ENCODE peak calls at places on chromosomes 1 and 21, in eight cellular contexts. One of them, this sample, is unnamed.

GRCh38 chr1:113191579-113192076 is 118.6 kb downstream of the LRIG2 start:
- DNase-seq in osteocyte: no peak
- DNase-seq in K562: no peak
- DNase-seq in coronary artery: no peak
- DNase-seq in CD8-positive, alpha-beta T cell: no peak
- DNase-seq in A549: no peak
- DNase-seq in nephron progenitor cell: no peak
- DNase-seq in right lobe of liver: no peak
- DNase-seq in this sample: no peak

GRCh38 chr1:61254629-61255323 is 172.4 kb downstream of the NFIA start:
- DNase-seq in A549: no peak
- DNase-seq in CD8-positive, alpha-beta T cell: no peak
- DNase-seq in nephron progenitor cell: no peak
- DNase-seq in coronary artery: no peak
- DNase-seq in osteocyte: no peak
- DNase-seq in right lobe of liver: no peak
- DNase-seq in K562: no peak
- DNase-seq in this sample: no peak

GRCh38 chr1:205458777-205459566 is 3.1 kb upstream of the BLACAT1 start:
- DNase-seq in right lobe of liver: no peak
- DNase-seq in K562: peak
- DNase-seq in CD8-positive, alpha-beta T cell: peak
- DNase-seq in coronary artery: no peak
- DNase-seq in A549: no peak
- DNase-seq in osteocyte: no peak
- DNase-seq in nephron progenitor cell: peak
- DNase-seq in this sample: no peak

GRCh38 chr21:44958471-44959191 is 18.8 kb downstream of the SLX9 start:
- DNase-seq in A549: no peak
- DNase-seq in coronary artery: peak
- DNase-seq in right lobe of liver: peak
- DNase-seq in osteocyte: peak
- DNase-seq in CD8-positive, alpha-beta T cell: no peak
- DNase-seq in K562: no peak
- DNase-seq in nephron progenitor cell: peak
- DNase-seq in this sample: peak

GRCh38 chr1:41765109-41765655 is 153.5 kb downstream of the HIVEP3 start:
- DNase-seq in CD8-positive, alpha-beta T cell: no peak
- DNase-seq in A549: no peak
- DNase-seq in coronary artery: no peak
- DNase-seq in osteocyte: no peak
- DNase-seq in nephron progenitor cell: no peak
- DNase-seq in right lobe of liver: no peak
- DNase-seq in K562: no peak
- DNase-seq in this sample: no peak

GRCh38 chr1:69611316-69611715 is 43.6 kb downstream of the LRRC7 start:
- DNase-seq in K562: no peak
- DNase-seq in A549: no peak
- DNase-seq in CD8-positive, alpha-beta T cell: no peak
- DNase-seq in coronary artery: no peak
- DNase-seq in nephron progenitor cell: no peak
- DNase-seq in right lobe of liver: no peak
- DNase-seq in osteocyte: no peak
- DNase-seq in this sample: no peak

GRCh38 chr1:116950497-116951174 is 40.9 kb downstream of the PTGFRN start:
- DNase-seq in right lobe of liver: no peak
- DNase-seq in K562: no peak
- DNase-seq in CD8-positive, alpha-beta T cell: no peak
- DNase-seq in osteocyte: no peak
- DNase-seq in coronary artery: no peak
- DNase-seq in A549: no peak
- DNase-seq in nephron progenitor cell: no peak
- DNase-seq in this sample: no peak

GRCh38 chr1:1554926-1555915 is 14.8 kb upstream of the TMEM240 start:
- DNase-seq in nephron progenitor cell: peak
- DNase-seq in coronary artery: no peak
- DNase-seq in CD8-positive, alpha-beta T cell: no peak
- DNase-seq in A549: no peak
- DNase-seq in osteocyte: no peak
- DNase-seq in right lobe of liver: no peak
- DNase-seq in K562: peak
- DNase-seq in this sample: no peak

GRCh38 chr1:33009561-33009960 is 27.1 kb downstream of the AK2 start:
- DNase-seq in coronary artery: no peak
- DNase-seq in right lobe of liver: no peak
- DNase-seq in A549: no peak
- DNase-seq in nephron progenitor cell: no peak
- DNase-seq in K562: peak
- DNase-seq in CD8-positive, alpha-beta T cell: no peak
- DNase-seq in osteocyte: no peak
- DNase-seq in this sample: no peak

GRCh38 chr1:215475719-215476525 is 91.2 kb upstream of the KCTD3 start:
- DNase-seq in K562: no peak
- DNase-seq in right lobe of liver: no peak
- DNase-seq in A549: no peak
- DNase-seq in coronary artery: no peak
- DNase-seq in CD8-positive, alpha-beta T cell: no peak
- DNase-seq in osteocyte: no peak
- DNase-seq in nephron progenitor cell: no peak
- DNase-seq in this sample: peak

GRCh38 chr1:15039017-15039648 is 114.4 kb upstream of the TMEM51 start:
- DNase-seq in K562: no peak
- DNase-seq in right lobe of liver: no peak
- DNase-seq in A549: no peak
- DNase-seq in osteocyte: no peak
- DNase-seq in CD8-positive, alpha-beta T cell: no peak
- DNase-seq in coronary artery: no peak
- DNase-seq in nephron progenitor cell: no peak
- DNase-seq in this sample: no peak

GRCh38 chr1:15036101-15036500 is 117.4 kb upstream of the TMEM51 start:
- DNase-seq in osteocyte: no peak
- DNase-seq in coronary artery: no peak
- DNase-seq in right lobe of liver: no peak
- DNase-seq in K562: no peak
- DNase-seq in CD8-positive, alpha-beta T cell: no peak
- DNase-seq in A549: no peak
- DNase-seq in nephron progenitor cell: no peak
- DNase-seq in this sample: no peak

GRCh38 chr1:15039901-15040300 is 113.6 kb upstream of the TMEM51 start:
- DNase-seq in K562: no peak
- DNase-seq in right lobe of liver: no peak
- DNase-seq in CD8-positive, alpha-beta T cell: no peak
- DNase-seq in coronary artery: no peak
- DNase-seq in A549: no peak
- DNase-seq in nephron progenitor cell: no peak
- DNase-seq in osteocyte: no peak
- DNase-seq in this sample: no peak

GRCh38 chr1:15035236-15035635 is 118.3 kb upstream of the TMEM51 start:
- DNase-seq in CD8-positive, alpha-beta T cell: no peak
- DNase-seq in coronary artery: no peak
- DNase-seq in nephron progenitor cell: no peak
- DNase-seq in osteocyte: no peak
- DNase-seq in right lobe of liver: no peak
- DNase-seq in A549: no peak
- DNase-seq in K562: no peak
- DNase-seq in this sample: no peak

DNA sequence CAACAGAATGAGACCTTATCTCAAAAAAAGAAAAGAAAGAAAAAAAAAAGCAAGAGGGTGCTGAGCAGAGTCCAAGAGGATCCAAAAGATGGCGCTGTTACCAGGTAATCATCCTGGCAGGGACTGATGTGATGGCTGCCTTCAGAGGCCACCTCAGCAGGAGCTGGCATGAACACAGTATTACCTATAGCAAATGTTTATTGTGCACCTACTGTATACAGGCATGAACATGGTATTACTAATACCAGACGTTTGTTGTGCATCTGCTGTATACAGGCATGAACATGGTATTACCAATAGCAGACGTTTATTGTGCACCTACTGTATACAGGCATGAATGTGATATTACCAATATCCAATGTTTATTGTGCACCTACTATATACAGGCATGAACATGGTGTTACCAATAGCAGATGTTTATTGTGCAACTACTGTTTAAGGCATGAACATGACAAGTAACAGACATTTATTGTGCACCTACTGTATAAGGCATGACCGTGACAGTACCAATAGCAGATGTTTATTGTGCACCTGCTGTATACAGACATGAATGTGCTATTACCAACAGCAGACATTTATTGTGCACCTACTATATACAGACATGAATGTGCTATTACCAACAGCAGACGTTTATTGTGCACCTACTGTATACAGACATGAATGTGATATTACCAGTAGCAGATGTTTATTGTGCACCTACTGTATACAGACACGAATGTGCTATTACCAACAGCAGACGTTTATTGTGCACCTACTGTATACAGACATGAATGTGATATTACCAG is 115.1 kb upstream of the TMEM51 start:
- DNase-seq in coronary artery: no peak
- DNase-seq in osteocyte: no peak
- DNase-seq in A549: no peak
- DNase-seq in right lobe of liver: no peak
- DNase-seq in nephron progenitor cell: no peak
- DNase-seq in CD8-positive, alpha-beta T cell: no peak
- DNase-seq in K562: peak
- DNase-seq in this sample: no peak
- TF ChIP-seq CTCF in coronary artery: no peak
- TF ChIP-seq CTCF in osteocyte: peak
- TF ChIP-seq CTCF in A549: peak
- TF ChIP-seq CTCF in right lobe of liver: no peak
- TF ChIP-seq CTCF in nephron progenitor cell: peak
- TF ChIP-seq CTCF in CD8-positive, alpha-beta T cell: no peak
- TF ChIP-seq CTCF in K562: peak
- TF ChIP-seq CTCF in this sample: peak

DNA sequence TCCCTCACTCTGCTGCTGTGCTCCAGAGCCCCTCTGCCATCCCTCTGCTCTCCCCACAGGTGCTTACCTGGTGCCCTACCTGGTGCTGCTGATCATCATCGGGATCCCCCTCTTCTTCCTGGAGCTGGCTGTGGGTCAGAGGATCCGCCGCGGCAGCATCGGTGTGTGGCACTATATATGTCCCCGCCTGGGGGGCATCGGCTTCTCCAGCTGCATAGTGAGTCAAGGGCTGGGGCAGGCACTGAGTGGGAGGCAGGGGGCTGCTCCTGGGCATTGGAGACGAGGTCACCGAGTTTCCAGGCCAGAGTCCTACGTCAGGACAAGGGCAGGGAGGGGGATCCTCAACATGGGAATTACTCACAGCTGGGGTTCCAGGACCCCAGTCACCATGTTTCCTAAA is 21.7 kb downstream of the SLC6A17 start:
- DNase-seq in coronary artery: no peak
- DNase-seq in A549: no peak
- DNase-seq in right lobe of liver: no peak
- DNase-seq in nephron progenitor cell: no peak
- DNase-seq in osteocyte: no peak
- DNase-seq in CD8-positive, alpha-beta T cell: no peak
- DNase-seq in K562: no peak
- DNase-seq in this sample: no peak
- TF ChIP-seq CTCF in coronary artery: no peak
- TF ChIP-seq CTCF in A549: no peak
- TF ChIP-seq CTCF in right lobe of liver: no peak
- TF ChIP-seq CTCF in nephron progenitor cell: no peak
- TF ChIP-seq CTCF in osteocyte: no peak
- TF ChIP-seq CTCF in CD8-positive, alpha-beta T cell: no peak
- TF ChIP-seq CTCF in K562: no peak
- TF ChIP-seq CTCF in this sample: no peak

GRCh38 chr1:7186382-7187120 is 401.3 kb downstream of the CAMTA1 start:
- DNase-seq in nephron progenitor cell: no peak
- DNase-seq in A549: no peak
- DNase-seq in CD8-positive, alpha-beta T cell: no peak
- DNase-seq in K562: no peak
- DNase-seq in right lobe of liver: no peak
- DNase-seq in coronary artery: no peak
- DNase-seq in osteocyte: no peak
- DNase-seq in this sample: no peak

GRCh38 chr1:7187121-7187510 is 401.9 kb downstream of the CAMTA1 start:
- DNase-seq in CD8-positive, alpha-beta T cell: no peak
- DNase-seq in osteocyte: no peak
- DNase-seq in coronary artery: no peak
- DNase-seq in A549: no peak
- DNase-seq in K562: no peak
- DNase-seq in right lobe of liver: no peak
- DNase-seq in nephron progenitor cell: no peak
- DNase-seq in this sample: no peak

GRCh38 chr1:7190261-7190660 is 405.0 kb downstream of the CAMTA1 start:
- DNase-seq in coronary artery: no peak
- DNase-seq in osteocyte: no peak
- DNase-seq in right lobe of liver: no peak
- DNase-seq in A549: no peak
- DNase-seq in nephron progenitor cell: no peak
- DNase-seq in K562: no peak
- DNase-seq in CD8-positive, alpha-beta T cell: no peak
- DNase-seq in this sample: no peak

DNA sequence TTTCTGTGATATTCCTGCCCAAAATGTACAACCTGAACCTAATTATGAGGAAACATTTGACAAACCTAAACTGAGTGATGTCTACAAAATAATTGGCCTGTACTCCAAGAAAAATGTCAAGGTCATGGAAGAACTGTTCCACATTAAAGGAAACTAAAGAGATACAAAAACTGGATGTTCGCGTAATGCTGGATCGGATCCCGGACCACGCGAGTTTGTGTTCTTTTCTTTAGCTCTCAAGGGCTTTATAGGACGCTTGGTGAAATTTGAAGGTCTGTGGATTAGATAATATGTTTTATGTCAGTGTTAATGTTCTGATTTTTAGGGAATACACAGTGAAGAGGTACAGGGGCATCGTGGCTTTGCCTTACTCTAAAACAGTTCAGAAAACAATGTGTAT is 400.5 kb downstream of the CAMTA1 start:
- DNase-seq in nephron progenitor cell: no peak
- DNase-seq in A549: no peak
- DNase-seq in osteocyte: no peak
- DNase-seq in right lobe of liver: no peak
- DNase-seq in coronary artery: no peak
- DNase-seq in CD8-positive, alpha-beta T cell: no peak
- DNase-seq in K562: no peak
- DNase-seq in this sample: no peak
- TF ChIP-seq CTCF in nephron progenitor cell: no peak
- TF ChIP-seq CTCF in A549: no peak
- TF ChIP-seq CTCF in osteocyte: no peak
- TF ChIP-seq CTCF in right lobe of liver: no peak
- TF ChIP-seq CTCF in coronary artery: no peak
- TF ChIP-seq CTCF in CD8-positive, alpha-beta T cell: no peak
- TF ChIP-seq CTCF in K562: no peak
- TF ChIP-seq CTCF in this sample: no peak

DNA sequence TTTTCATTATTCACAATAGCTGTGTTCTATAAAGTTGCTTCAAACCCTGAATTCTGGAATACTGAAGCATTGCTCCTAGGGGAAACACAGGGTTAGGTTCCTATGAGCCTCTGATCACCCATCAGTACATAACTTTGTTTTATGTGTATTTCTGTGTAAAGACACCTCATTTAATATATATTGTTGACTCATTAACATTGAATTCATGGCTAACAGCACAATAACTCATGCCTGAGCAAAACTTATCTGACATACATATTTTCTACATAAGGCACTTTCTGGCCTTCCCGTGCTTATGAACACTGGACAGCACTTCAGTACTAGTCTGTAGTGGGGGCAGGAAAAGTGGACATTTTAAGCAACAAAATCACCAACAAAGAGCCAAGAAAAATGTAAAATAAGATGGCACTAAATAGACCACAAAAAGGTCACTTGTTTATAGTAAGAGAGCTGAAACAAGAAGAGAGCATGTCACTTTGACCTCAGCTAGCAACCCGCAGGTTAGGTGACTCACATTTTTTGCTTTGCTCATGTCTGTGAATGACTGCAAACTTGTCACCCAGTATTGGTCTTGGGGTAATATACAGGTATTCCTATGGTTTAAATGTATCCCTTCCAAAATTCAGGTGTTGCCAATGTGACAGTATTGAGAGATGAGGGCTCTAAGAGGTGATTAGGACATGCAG is 58.1 kb upstream of the IRF2BP2 start:
- DNase-seq in right lobe of liver: no peak
- DNase-seq in osteocyte: no peak
- DNase-seq in coronary artery: no peak
- DNase-seq in nephron progenitor cell: no peak
- DNase-seq in K562: no peak
- DNase-seq in A549: no peak
- DNase-seq in CD8-positive, alpha-beta T cell: no peak
- DNase-seq in this sample: no peak
- TF ChIP-seq CTCF in right lobe of liver: no peak
- TF ChIP-seq CTCF in osteocyte: no peak
- TF ChIP-seq CTCF in coronary artery: no peak
- TF ChIP-seq CTCF in nephron progenitor cell: no peak
- TF ChIP-seq CTCF in K562: no peak
- TF ChIP-seq CTCF in A549: no peak
- TF ChIP-seq CTCF in CD8-positive, alpha-beta T cell: no peak
- TF ChIP-seq CTCF in this sample: no peak